ENCODE peak calls at places on chromosomes 16 and 17, in ten cellular contexts. N is keratinocyte, D is K562, C is AG04450, Z is lung, T is lower lobe of right lung, W is OCI-LY7, B is ascending aorta, R is heart left ventricle, Y is IMR-90. H is an unnamed sample. For H3K9me3, the result is how much of the 10 kb centered on the place peaks cover.

GRCh38 chr16:4517812-4518211 is 20.8 kb downstream of the CDIP1 start:
- DNase-seq in N (no peak), D (peak), C (no peak), Z (no peak), T (no peak), W (peak), B (no peak), R (no peak), Y (peak), H (no peak)

GRCh38 chr17:40319651-40320550 is 10.9 kb downstream of the RARA start:
- DNase-seq in N (no peak), D (no peak), C (no peak), Z (peak), T (peak), W (no peak), B (peak), R (no peak), Y (no peak), H (peak)

GRCh38 chr16:65965632-65966031 is 400.9 kb upstream of the CDH5 start:
- DNase-seq in N (peak), D (no peak), C (no peak), Z (no peak), T (no peak), W (no peak), B (no peak), R (no peak), Y (no peak), H (no peak)

GRCh38 chr17:13046361-13046760 is 28.5 kb upstream of the ELAC2 start:
- DNase-seq in N (no peak), D (no peak), C (no peak), Z (no peak), T (no peak), W (no peak), B (no peak), R (no peak), Y (no peak), H (no peak)

GRCh38 chr17:320809-321385 is 31.7 kb downstream of the RPH3AL start:
- DNase-seq in N (no peak), D (no peak), C (no peak), Z (no peak), T (peak), W (no peak), B (no peak), R (peak), Y (no peak), H (peak)

GRCh38 chr17:9676742-9677387 is 31.5 kb downstream of the USP43 start:
- DNase-seq in N (peak), D (no peak), C (no peak), Z (no peak), T (no peak), W (no peak), B (no peak), R (no peak), Y (peak), H (no peak)

GRCh38 chr16:30541502-30542329 is 7.1 kb upstream of the ZNF747 start:
- DNase-seq in N (no peak), D (no peak), C (peak), Z (no peak), T (no peak), W (no peak), B (no peak), R (no peak), Y (peak), H (no peak)

GRCh38 chr16:28151180-28151579 is 60.6 kb downstream of the XPO6 start:
- DNase-seq in N (no peak), D (no peak), C (no peak), Z (no peak), T (no peak), W (no peak), B (no peak), R (no peak), Y (no peak), H (no peak)

GRCh38 chr17:43660816-43661493 is 767 bp downstream of the MEOX1 start:
- DNase-seq in N (no peak), D (no peak), C (no peak), Z (no peak), T (no peak), W (no peak), B (no peak), R (peak), Y (no peak), H (no peak)

GRCh38 chr17:45792995-45793755 is 9.1 kb downstream of the CRHR1 start:
- DNase-seq in N (no peak), D (peak), C (no peak), Z (no peak), T (no peak), W (no peak), B (no peak), R (no peak), Y (no peak), H (no peak)

GRCh38 chr17:71331754-71332153 is 789.1 kb upstream of the SOX9 start:
- DNase-seq in N (no peak), D (no peak), C (no peak), Z (no peak), T (no peak), W (no peak), B (no peak), R (no peak), Y (no peak), H (no peak)

GRCh38 chr17:4998027-4998665 is 396 bp downstream of the KIF1C start:
- DNase-seq in N (no peak), D (no peak), C (no peak), Z (peak), T (peak), W (no peak), B (peak), R (peak), Y (no peak), H (peak)

GRCh38 chr17:57649731-57650484 is 95.2 kb downstream of the CCDC182 start:
- DNase-seq in N (no peak), D (no peak), C (no peak), Z (no peak), T (no peak), W (no peak), B (no peak), R (no peak), Y (peak), H (no peak)

GRCh38 chr17:27082775-27083154 is 211.1 kb upstream of the WSB1 start:
- DNase-seq in N (no peak), D (no peak), C (no peak), Z (no peak), T (no peak), W (no peak), B (no peak), R (no peak), Y (no peak), H (no peak)

GRCh38 chr17:27081002-27081638 is 212.8 kb upstream of the WSB1 start:
- DNase-seq in N (no peak), D (no peak), C (no peak), Z (no peak), T (no peak), W (no peak), B (no peak), R (no peak), Y (no peak), H (no peak)

GRCh38 chr17:27082023-27082774 is 211.7 kb upstream of the WSB1 start:
- DNase-seq in N (no peak), D (no peak), C (no peak), Z (no peak), T (no peak), W (no peak), B (no peak), R (no peak), Y (no peak), H (no peak)

GRCh38 chr17:27085517-27085916 is 208.4 kb upstream of the WSB1 start:
- DNase-seq in N (no peak), D (no peak), C (no peak), Z (no peak), T (no peak), W (no peak), B (no peak), R (no peak), Y (no peak), H (no peak)

DNA sequence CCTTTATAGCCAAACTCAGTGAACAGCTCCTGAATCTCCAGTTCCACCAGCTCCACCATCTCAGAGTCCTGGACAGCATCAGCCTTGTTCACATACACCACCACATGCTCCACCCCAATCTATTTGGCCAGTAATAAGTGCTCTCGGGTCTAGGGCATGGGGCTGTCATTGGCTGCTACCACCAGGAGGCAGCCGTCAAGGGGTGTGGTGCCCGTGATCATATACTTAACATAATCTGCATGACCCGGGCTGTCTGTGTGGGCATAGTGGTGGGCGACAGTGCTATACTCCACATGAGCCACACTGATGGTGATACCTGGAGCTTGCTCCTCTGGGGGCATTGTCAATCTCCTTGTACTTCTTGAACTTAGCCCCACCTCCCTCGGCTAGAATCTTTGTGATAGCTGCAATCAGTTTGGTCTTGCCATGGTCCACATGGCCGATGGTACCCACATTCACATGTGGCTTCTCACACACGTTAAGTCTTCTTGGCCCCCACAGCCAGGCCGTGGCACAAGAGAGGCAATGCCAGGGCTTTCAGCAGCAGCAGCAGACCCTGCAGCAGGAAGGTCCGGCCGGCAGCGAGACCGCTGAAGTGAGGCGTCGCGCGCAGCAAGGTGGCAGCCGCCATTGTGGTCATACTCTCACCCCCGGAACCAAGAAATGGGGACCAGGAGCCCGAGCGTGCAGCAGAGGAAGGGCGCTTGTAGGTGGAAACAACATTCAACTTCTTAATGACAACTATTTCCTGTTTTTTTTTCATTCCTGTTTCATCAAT is 210.3 kb upstream of the WSB1 start:
- DNase-seq in N (no peak), D (no peak), C (no peak), Z (no peak), T (no peak), W (no peak), B (no peak), R (no peak), Y (no peak), H (no peak)
- H3K9me3 ChIP-seq in N (under half), D (under half), C (under half), Z (under half), T (under half), W (under half), B (under half), R (under half), Y (under half), H (under half)

GRCh38 chr17:82948957-82949356 is 109.1 kb upstream of the ZNF750 start:
- DNase-seq in N (no peak), D (no peak), C (no peak), Z (no peak), T (peak), W (no peak), B (no peak), R (peak), Y (no peak), H (peak)

GRCh38 chr17:82946081-82946480 is 106.3 kb upstream of the ZNF750 start:
- DNase-seq in N (no peak), D (no peak), C (no peak), Z (no peak), T (no peak), W (no peak), B (no peak), R (no peak), Y (no peak), H (no peak)

GRCh38 chr17:82948081-82948511 is 108.3 kb upstream of the ZNF750 start:
- DNase-seq in N (no peak), D (no peak), C (no peak), Z (no peak), T (peak), W (no peak), B (no peak), R (peak), Y (no peak), H (peak)

GRCh38 chr17:82949361-82949760 is 109.5 kb upstream of the ZNF750 start:
- DNase-seq in N (no peak), D (no peak), C (no peak), Z (no peak), T (peak), W (no peak), B (no peak), R (peak), Y (no peak), H (peak)

GRCh38 chr17:82947051-82947991 is 107.5 kb upstream of the ZNF750 start:
- DNase-seq in N (no peak), D (no peak), C (no peak), Z (no peak), T (peak), W (no peak), B (no peak), R (peak), Y (no peak), H (peak)
- H3K9me3 ChIP-seq in N (under half), D (under half), C (half or more), Z (under half), T (under half), W (under half), B (under half), R (under half), Y (half or more), H (under half)

DNA sequence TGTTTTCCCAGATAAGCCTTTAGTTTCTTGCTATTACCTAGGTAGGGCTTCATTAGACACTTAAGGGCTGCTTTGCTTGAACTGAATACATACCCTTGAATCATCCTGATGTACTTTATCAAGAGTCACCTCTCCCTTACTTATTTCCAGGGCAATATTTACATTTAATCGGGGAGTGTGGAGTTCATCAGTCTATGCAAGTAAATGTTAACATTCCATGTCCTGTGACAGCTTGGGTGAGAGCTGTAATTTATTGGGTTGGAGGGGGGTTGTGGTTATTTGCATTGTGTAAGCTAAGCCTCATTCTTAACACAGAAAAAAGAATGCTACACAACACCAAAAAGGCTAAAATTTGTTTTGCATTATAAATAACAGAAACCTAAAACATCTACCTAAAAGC is 16.7 kb downstream of the KCNJ16 start:
- DNase-seq in N (no peak), D (no peak), C (peak), Z (no peak), T (no peak), W (no peak), B (no peak), R (no peak), Y (peak), H (no peak)
- H3K9me3 ChIP-seq in N (under half), D (under half), C (under half), Z (under half), T (under half), W (under half), B (under half), R (under half), Y (under half), H (under half)

DNA sequence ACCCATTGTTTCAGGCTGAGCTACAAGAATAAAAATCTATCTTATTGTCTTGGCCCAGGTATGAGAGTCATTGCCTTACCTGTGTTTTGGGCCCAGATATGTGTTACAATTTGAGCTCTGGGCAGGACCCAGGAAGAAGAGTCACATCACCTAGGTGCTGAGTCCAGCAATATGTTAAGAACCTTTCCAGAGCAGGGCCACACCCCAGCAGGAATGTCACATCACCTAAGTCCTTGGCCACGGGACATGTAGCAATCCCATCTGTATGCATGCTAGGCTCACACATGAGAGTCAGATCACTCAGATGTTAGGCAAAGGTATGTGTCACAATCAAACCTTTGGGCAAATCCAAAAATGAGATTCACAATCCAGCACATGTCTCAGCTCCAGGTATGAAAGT is 2103.5 kb downstream of the TP53TG3F start:
- DNase-seq in N (no peak), D (no peak), C (no peak), Z (no peak), T (no peak), W (no peak), B (no peak), R (no peak), Y (no peak), H (no peak)
- H3K9me3 ChIP-seq in N (under half), D (under half), C (under half), Z (under half), T (under half), W (under half), B (under half), R (under half), Y (under half), H (under half)

DNA sequence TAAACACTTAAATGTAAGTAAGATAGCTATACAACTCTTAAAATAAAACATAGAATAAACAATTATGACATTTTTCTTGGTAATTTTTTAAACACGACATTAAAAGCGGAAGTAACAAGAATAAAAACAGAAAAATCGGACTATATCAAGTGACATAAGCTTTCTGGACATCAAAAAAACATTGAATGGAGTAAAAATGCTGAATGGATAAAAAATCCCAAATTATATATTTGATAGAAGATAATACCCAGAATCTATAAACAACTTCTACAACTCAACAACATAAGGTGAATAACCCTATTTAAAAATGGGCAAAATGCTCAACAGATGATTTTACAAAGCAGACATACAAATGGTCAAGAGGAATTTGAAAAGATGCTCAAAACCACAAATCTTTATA is 1866.5 kb downstream of the TP53TG3F start:
- DNase-seq in N (no peak), D (no peak), C (no peak), Z (no peak), T (no peak), W (no peak), B (no peak), R (no peak), Y (no peak), H (no peak)
- H3K9me3 ChIP-seq in N (under half), D (under half), C (under half), Z (under half), T (under half), W (under half), B (under half), R (under half), Y (under half), H (under half)

GRCh38 chr16:31916056-31916488 is 42.5 kb downstream of the ZNF267 start:
- DNase-seq in N (no peak), D (no peak), C (no peak), Z (no peak), T (no peak), W (peak), B (no peak), R (no peak), Y (no peak), H (no peak)

GRCh38 chr16:31920373-31920772 is 46.8 kb downstream of the ZNF267 start:
- DNase-seq in N (no peak), D (no peak), C (no peak), Z (no peak), T (no peak), W (no peak), B (no peak), R (no peak), Y (no peak), H (no peak)
- H3K9me3 ChIP-seq in N (under half), D (under half), C (under half), Z (under half), T (half or more), W (half or more), B (half or more), R (under half), Y (under half), H (under half)

DNA sequence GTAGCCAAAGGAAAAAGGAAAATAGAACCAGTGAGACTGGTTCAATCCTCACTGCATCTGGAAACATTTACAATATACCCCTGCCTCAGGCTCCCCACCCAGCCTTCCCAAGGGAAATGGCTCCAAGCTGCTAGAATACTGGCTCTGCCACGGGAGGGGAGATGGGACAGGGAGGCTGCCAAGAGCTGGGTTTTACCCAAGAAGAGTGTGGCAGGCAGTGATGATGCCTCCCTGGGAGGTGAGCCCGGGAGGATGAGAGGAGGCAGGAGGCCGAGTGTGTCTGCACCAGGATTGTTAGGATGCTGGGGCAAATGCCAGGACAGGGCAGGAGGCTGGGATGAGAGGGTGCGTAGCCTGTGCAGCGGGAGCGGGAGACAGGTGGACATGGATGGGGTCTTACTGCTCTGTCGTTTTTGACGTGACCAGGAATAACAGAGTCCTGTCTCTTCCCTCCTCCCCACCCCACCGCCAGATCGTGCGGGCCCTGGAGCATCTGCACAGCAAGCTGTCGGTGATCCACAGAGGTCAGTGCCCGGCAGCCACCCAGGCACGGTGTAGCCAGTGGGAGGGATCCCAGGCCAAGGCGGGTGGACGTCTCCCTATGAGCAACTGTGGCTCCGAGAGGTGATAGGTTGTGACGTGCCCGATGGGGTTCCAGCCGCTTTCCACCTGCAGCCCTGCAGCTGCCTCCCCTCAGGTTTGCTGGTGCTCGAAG is 18.4 kb downstream of the MAP2K3 start:
- DNase-seq in N (no peak), D (no peak), C (no peak), Z (no peak), T (peak), W (no peak), B (no peak), R (peak), Y (no peak), H (peak)
- H3K9me3 ChIP-seq in N (under half), D (under half), C (half or more), Z (under half), T (under half), W (under half), B (under half), R (under half), Y (under half), H (under half)

DNA sequence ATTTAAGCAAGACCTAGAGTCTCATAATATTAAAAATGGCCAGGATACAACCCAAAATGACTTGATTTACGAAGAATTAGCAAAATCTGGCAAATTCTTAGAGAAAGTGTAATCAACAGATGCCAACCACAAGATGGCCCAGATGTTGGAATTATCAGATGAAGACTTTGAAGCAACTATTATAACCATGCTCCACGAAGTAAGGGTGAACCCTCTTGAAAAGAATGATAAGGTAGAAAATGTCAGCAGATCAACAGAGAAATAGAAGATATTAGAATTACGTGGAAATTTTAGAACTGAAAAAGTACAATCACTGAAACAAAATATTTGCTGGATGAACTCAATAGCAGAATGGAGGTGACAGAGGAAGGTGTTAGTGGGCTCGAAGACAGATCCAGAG is 50.1 kb upstream of the CLEC19A start:
- DNase-seq in N (no peak), D (no peak), C (no peak), Z (no peak), T (no peak), W (no peak), B (no peak), R (no peak), Y (no peak), H (no peak)
- H3K9me3 ChIP-seq in N (under half), D (under half), C (under half), Z (under half), T (under half), W (under half), B (under half), R (under half), Y (under half), H (under half)

GRCh38 chr17:22300177-22300576 is 607.9 kb downstream of the KCNJ18 start:
- DNase-seq in N (no peak), D (no peak), C (no peak), Z (no peak), T (no peak), W (no peak), B (no peak), R (no peak), Y (no peak), H (no peak)

GRCh38 chr17:22303096-22303495 is 610.8 kb downstream of the KCNJ18 start:
- DNase-seq in N (no peak), D (no peak), C (no peak), Z (no peak), T (no peak), W (no peak), B (no peak), R (no peak), Y (no peak), H (no peak)

GRCh38 chr17:22303865-22304264 is 611.5 kb downstream of the KCNJ18 start:
- DNase-seq in N (no peak), D (no peak), C (no peak), Z (no peak), T (no peak), W (no peak), B (no peak), R (no peak), Y (no peak), H (no peak)

GRCh38 chr17:22301353-22301745 is 609.0 kb downstream of the KCNJ18 start:
- DNase-seq in N (no peak), D (no peak), C (no peak), Z (no peak), T (no peak), W (no peak), B (no peak), R (no peak), Y (no peak), H (no peak)

GRCh38 chr17:22300731-22301352 is 608.5 kb downstream of the KCNJ18 start:
- DNase-seq in N (no peak), D (no peak), C (no peak), Z (no peak), T (no peak), W (no peak), B (no peak), R (no peak), Y (no peak), H (no peak)
- H3K9me3 ChIP-seq in N (under half), D (under half), C (half or more), Z (under half), T (under half), W (under half), B (under half), R (under half), Y (under half), H (under half)